ENCODE peak calls at places on chromosome 6, in seven cellular contexts. E is HCT116, D is HepG2, Q is spleen, G is breast epithelium, X is suprapubic skin, O is stomach. U is an unnamed sample.

GRCh38 chr6:37168809-37169457 is 1.0 kb upstream of the PIM1 start:
- DNase-seq in E (no peak), G (no peak), Q (no peak), X (no peak), O (no peak), D (no peak), U (no peak)

GRCh38 chr6:43076928-43077809 is 1.1 kb downstream of the PTK7 start:
- DNase-seq in E (no peak), X (no peak), G (peak), Q (no peak), O (no peak), D (peak), U (no peak)

GRCh38 chr6:89970072-89970471 is 75.8 kb downstream of the GJA10 start:
- DNase-seq in E (no peak), D (no peak), Q (no peak), G (no peak), X (no peak), O (no peak), U (no peak)

GRCh38 chr6:63295553-63295952 is 24.2 kb downstream of the LGSN start:
- DNase-seq in X (no peak), E (no peak), G (no peak), Q (no peak), D (no peak), O (no peak), U (no peak)

GRCh38 chr6:53770690-53771320 is 24.0 kb upstream of the LRRC1 start:
- DNase-seq in E (no peak), D (no peak), Q (no peak), O (no peak), X (no peak), G (no peak), U (no peak)

GRCh38 chr6:169556758-169557505 is 144.9 kb downstream of the WDR27 start:
- DNase-seq in D (no peak), O (no peak), X (no peak), E (no peak), G (no peak), Q (no peak), U (peak)

GRCh38 chr6:169106176-169106575 is 147.5 kb downstream of the THBS2 start:
- DNase-seq in O (no peak), D (no peak), X (no peak), Q (no peak), E (no peak), G (no peak), U (no peak)

GRCh38 chr6:38572186-38572813 is 67.4 kb downstream of the BTBD9 start:
- DNase-seq in D (no peak), G (no peak), X (no peak), Q (no peak), O (no peak), E (no peak), U (no peak)

GRCh38 chr6:131175559-131175958 is 40.3 kb downstream of the AKAP7 start:
- DNase-seq in O (no peak), E (no peak), G (no peak), D (no peak), Q (no peak), X (no peak), U (no peak)

GRCh38 chr6:22072939-22073338 is 223.9 kb downstream of the PRL start:
- DNase-seq in X (no peak), E (no peak), Q (no peak), O (no peak), D (no peak), G (no peak), U (no peak)

GRCh38 chr6:124964764-124965105 is 2.5 kb downstream of the RNF217 start:
- DNase-seq in G (no peak), O (no peak), D (no peak), Q (no peak), X (no peak), E (no peak), U (no peak)

GRCh38 chr6:110738899-110739365 is 76.3 kb downstream of the CDK19 start:
- DNase-seq in E (no peak), X (no peak), Q (no peak), D (peak), G (no peak), O (no peak), U (no peak)

GRCh38 chr6:75601608-75602163 is at the start of gene SENP6:
- DNase-seq in G (peak), E (peak), D (peak), X (peak), Q (peak), O (peak), U (peak)

GRCh38 chr6:43052842-43053544 is 658 bp downstream of the CUL7 start:
- DNase-seq in O (no peak), Q (no peak), D (no peak), G (peak), X (no peak), E (no peak), U (peak)

GRCh38 chr6:146028250-146028789 is 542 bp upstream of the GRM1 start:
- DNase-seq in E (no peak), G (no peak), O (peak), Q (peak), D (peak), X (no peak), U (peak)

GRCh38 chr6:16803294-16804006 is 42.2 kb upstream of the ATXN1 start:
- DNase-seq in Q (no peak), O (no peak), D (peak), G (no peak), X (no peak), E (no peak), U (peak)

GRCh38 chr6:135488023-135488422 is 9.5 kb downstream of the AHI1 start:
- DNase-seq in G (no peak), D (no peak), Q (no peak), X (no peak), O (no peak), E (no peak), U (no peak)
- TF ChIP-seq POLR2AphosphoS5 in G (no peak), D (no peak), Q (no peak), X (no peak), O (no peak), E (no peak), U (no peak)

GRCh38 chr6:128885381-128885780 is 2.4 kb downstream of the LAMA2 start:
- DNase-seq in X (no peak), Q (no peak), D (no peak), E (no peak), O (no peak), G (no peak), U (no peak)

GRCh38 chr6:128888444-128889175 is 5.7 kb downstream of the LAMA2 start:
- DNase-seq in X (no peak), E (no peak), O (no peak), G (no peak), D (no peak), Q (no peak), U (no peak)

GRCh38 chr6:128882560-128882959 is 378 bp upstream of the LAMA2 start:
- DNase-seq in X (no peak), G (no peak), Q (no peak), D (no peak), O (no peak), E (no peak), U (no peak)

DNA sequence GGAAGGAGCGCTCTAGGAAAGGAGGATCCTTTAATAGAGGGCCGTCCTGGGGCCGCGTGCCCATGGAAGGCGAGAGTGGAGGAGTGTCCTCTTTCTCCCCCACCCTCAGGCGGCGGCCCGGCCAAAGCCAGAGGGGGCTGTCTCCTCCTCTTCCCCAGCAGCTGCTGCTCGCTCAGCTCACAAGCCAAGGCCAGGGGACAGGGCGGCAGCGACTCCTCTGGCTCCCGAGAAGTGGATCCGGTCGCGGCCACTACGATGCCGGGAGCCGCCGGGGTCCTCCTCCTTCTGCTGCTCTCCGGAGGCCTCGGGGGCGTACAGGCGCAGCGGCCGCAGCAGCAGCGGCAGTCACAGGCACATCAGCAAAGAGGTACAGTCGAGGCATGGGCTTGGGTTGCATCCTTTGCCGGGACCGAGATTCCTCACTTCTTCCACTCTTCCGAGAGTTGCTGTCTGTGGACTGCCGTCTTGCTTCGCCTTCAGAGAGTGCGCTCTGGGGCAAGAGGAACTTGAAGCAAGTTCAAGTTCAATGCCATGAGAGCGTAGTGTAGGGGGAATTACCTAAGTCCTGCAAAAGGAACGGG is at the start of gene LAMA2:
- DNase-seq in X (peak), D (peak), E (no peak), O (peak), G (peak), Q (peak), U (peak)
- TF ChIP-seq POLR2A in X (no peak), D (no peak), E (no peak), O (no peak), G (peak), Q (no peak), U (peak)

GRCh38 chr6:6221829-6222535 is 98.5 kb downstream of the F13A1 start:
- DNase-seq in E (no peak), Q (no peak), X (no peak), O (no peak), D (peak), G (no peak), U (peak)
- TF ChIP-seq CTCF in E (peak), Q (no peak), X (no peak), O (no peak), D (peak), G (no peak), U (peak)

GRCh38 chr6:2378046-2378657 is 132.7 kb upstream of the GMDS start:
- DNase-seq in X (no peak), D (no peak), Q (no peak), E (no peak), G (no peak), O (no peak), U (no peak)

GRCh38 chr6:2378891-2379652 is 133.7 kb upstream of the GMDS start:
- DNase-seq in X (no peak), G (no peak), E (peak), D (no peak), O (no peak), Q (no peak), U (no peak)

GRCh38 chr6:2385584-2385983 is 140.2 kb upstream of the GMDS start:
- DNase-seq in D (no peak), X (no peak), O (no peak), E (no peak), Q (no peak), G (no peak), U (no peak)

GRCh38 chr6:2384518-2384917 is 139.1 kb upstream of the GMDS start:
- DNase-seq in O (no peak), G (no peak), D (no peak), E (no peak), X (no peak), Q (no peak), U (no peak)

GRCh38 chr6:2381872-2382661 is 136.7 kb upstream of the GMDS start:
- DNase-seq in G (no peak), Q (no peak), E (no peak), D (no peak), X (no peak), O (peak), U (no peak)
- TF ChIP-seq POLR2AphosphoS5 in G (no peak), Q (no peak), E (no peak), D (no peak), X (no peak), O (no peak), U (no peak)

GRCh38 chr6:27892596-27893058 is 19.6 kb downstream of the OR2B2 start:
- DNase-seq in E (peak), O (no peak), G (no peak), X (no peak), D (no peak), Q (no peak), U (no peak)

GRCh38 chr6:27893059-27893835 is 18.9 kb downstream of the OR2B2 start:
- DNase-seq in G (peak), D (peak), O (peak), Q (peak), E (peak), X (peak), U (peak)

GRCh38 chr6:27894839-27895762 is 17.1 kb downstream of the OR2B2 start:
- DNase-seq in X (peak), E (peak), D (peak), G (peak), O (peak), Q (no peak), U (peak)

GRCh38 chr6:27896398-27896796 is 15.8 kb downstream of the OR2B2 start:
- DNase-seq in G (no peak), Q (no peak), O (no peak), X (no peak), D (no peak), E (no peak), U (no peak)

DNA sequence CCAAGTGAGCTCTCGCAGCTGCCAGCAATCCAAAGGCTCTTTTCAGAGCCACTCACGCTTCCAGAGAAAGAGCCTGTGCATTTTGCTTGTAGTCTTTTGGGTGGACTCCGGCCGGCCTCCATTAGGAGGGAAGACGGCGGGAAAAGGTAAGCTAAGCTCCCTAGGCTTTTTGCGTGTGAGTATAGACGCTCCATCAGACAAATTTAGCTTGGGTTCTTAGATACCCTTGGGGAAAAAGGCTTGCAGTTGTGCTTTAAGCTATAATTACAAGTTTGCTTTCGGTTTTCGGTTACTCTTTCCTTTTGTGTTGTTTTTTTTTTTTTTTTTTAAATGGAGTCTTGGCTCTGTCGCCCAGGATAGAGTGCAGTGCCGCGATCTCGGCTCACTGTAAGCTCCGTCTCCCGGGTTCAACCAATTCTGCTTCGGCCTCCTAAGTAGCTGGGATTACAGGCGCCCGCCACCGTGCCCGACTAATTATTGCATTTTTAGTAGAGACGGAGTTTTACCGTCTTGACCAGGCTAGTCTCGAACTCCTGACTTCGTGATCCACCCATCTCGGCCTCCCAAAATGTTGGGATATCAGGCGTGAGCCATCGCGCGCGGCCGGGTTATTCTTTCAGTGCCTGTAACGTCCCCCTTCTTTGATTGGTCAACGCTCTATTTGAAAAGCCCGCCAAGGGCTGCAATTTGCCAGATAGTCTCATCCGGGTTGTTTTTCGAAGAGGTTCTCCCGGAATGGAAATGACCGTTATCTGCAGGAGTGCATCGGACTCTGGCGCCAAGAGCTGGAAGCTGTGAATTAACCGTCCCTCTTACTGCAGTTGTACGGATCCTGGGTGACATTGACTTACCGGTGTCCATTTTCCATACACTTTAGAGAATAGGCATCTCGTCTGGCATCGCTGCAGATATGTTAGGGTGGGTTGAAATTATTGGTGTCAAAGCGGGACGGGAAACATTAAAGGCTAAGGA is 18.1 kb downstream of the OR2B2 start:
- DNase-seq in X (peak), E (peak), Q (peak), G (peak), O (peak), D (peak), U (peak)
- TF ChIP-seq POLR2A in X (no peak), E (peak), Q (no peak), G (no peak), O (no peak), D (peak), U (no peak)

GRCh38 chr6:158468666-158469065 is 91.2 kb upstream of the TMEM181 start:
- DNase-seq in G (no peak), E (no peak), Q (no peak), O (no peak), X (no peak), D (no peak), U (peak)
- TF ChIP-seq CTCF in G (no peak), E (no peak), Q (no peak), O (no peak), X (no peak), D (peak), U (no peak)

GRCh38 chr6:32152414-32153251 is 894 bp upstream of the PRRT1 start:
- DNase-seq in E (no peak), Q (no peak), G (no peak), D (no peak), O (peak), X (no peak), U (no peak)
- TF ChIP-seq POLR2AphosphoS5 in E (no peak), Q (no peak), G (no peak), D (no peak), O (no peak), X (no peak), U (no peak)

GRCh38 chr6:56954389-56955170 is at the start of gene BEND6:
- DNase-seq in O (peak), G (no peak), X (peak), Q (peak), E (no peak), D (peak), U (peak)

GRCh38 chr6:56957856-56958255 is 2.9 kb downstream of the BEND6 start:
- DNase-seq in O (no peak), G (no peak), X (no peak), D (no peak), Q (no peak), E (no peak), U (no peak)

GRCh38 chr6:56956481-56956880 is 1.6 kb downstream of the BEND6 start:
- DNase-seq in D (no peak), X (no peak), Q (no peak), G (no peak), O (no peak), E (no peak), U (no peak)

GRCh38 chr6:56953597-56954388 is 1.1 kb upstream of the BEND6 start:
- DNase-seq in E (no peak), Q (no peak), G (no peak), D (no peak), O (no peak), X (peak), U (peak)

DNA sequence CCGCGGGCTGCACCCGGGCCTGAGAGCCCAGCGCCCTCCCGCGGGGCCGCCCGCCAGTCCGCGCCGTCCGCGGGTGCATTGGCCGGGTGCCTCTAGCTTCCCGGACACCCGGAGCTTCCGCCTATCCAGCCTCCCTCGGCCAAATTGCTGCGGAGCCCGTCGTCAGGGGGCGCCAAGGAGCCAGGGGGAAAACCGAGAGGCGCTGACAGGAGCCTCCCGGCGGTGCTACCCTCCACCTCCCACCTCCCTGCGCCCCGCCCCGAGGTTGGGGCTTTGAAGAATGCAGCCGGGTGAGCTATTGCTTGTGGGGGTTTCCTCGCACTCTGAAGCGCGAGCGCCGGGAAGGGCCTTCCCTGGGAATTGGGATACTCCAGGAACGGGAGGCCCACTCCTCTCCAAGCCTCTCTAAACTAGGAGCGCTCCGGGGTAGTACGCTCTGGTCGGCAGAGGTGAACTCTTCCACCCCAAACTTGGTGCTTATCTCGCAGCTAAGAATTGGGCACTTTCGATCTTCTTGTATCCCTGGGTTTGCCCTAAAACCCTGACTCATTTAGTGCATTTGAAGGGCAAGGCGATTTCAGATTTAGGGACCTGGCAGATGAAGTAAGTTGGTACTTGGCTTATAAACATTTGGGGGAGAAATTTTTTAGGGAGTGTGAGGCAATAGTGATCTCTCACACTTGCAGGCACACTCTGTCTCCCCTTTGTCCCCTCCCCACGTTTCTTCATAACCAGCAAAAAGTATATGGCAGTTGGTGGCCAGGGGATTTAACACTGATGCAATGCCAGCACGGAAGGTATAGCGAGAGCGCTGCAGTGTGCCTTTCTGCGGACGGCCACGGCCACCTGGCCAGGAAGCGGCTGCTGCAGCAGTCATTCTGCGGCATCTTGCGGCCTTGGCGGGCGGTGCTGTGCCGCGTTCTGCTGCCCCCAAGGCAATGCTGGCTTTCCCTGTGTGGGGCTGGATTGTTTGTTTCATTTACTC is 556 bp downstream of the BEND6 start:
- DNase-seq in E (peak), D (peak), Q (peak), G (peak), X (peak), O (peak), U (peak)
- TF ChIP-seq POLR2A in E (no peak), D (no peak), Q (no peak), G (no peak), X (no peak), O (no peak), U (no peak)

U was measured in transverse colon.